ENCODE peak calls at places on chromosomes 12 and 14, in eight cellular contexts. E, R, G, F, S, N, Z and Y are unnamed samples.

GRCh38 chr14:53740570-53740969 is 216.1 kb downstream of the BMP4 start:
- DNase-seq in N (no peak), G (no peak), F (no peak), E (no peak), Z (no peak), R (no peak), S (no peak), Y (no peak)

GRCh38 chr12:57983150-57983857 is 41.9 kb downstream of the ATP23 start:
- DNase-seq in R (no peak), Z (no peak), S (peak), G (peak), N (no peak), E (no peak), F (peak), Y (no peak)

GRCh38 chr12:56867216-56867615 is 67.0 kb downstream of the SDR9C7 start:
- DNase-seq in N (no peak), E (no peak), Z (no peak), F (no peak), R (no peak), S (no peak), G (no peak), Y (no peak)

GRCh38 chr12:121520586-121521086 is 60.2 kb downstream of the KDM2B start:
- DNase-seq in Z (no peak), R (no peak), F (no peak), E (no peak), N (no peak), G (no peak), S (no peak), Y (no peak)

GRCh38 chr14:78697341-78697740 is 527.2 kb downstream of the NRXN3 start:
- DNase-seq in G (no peak), E (no peak), F (peak), N (peak), S (peak), R (no peak), Z (no peak), Y (no peak)

GRCh38 chr12:14256139-14256538 is 109.3 kb upstream of the ATF7IP start:
- DNase-seq in E (no peak), G (no peak), N (no peak), S (no peak), R (peak), Z (no peak), F (peak), Y (no peak)

GRCh38 chr12:69412655-69413054 is 53.1 kb downstream of the YEATS4 start:
- DNase-seq in Z (no peak), N (no peak), S (no peak), F (no peak), G (no peak), R (no peak), E (no peak), Y (no peak)

GRCh38 chr12:105433804-105434203 is 103.3 kb downstream of the C12orf75 start:
- DNase-seq in E (no peak), Z (no peak), S (no peak), F (no peak), N (no peak), R (no peak), G (no peak), Y (no peak)

GRCh38 chr14:52391866-52392600 is 77.9 kb downstream of the PTGER2 start:
- DNase-seq in R (no peak), S (no peak), G (no peak), E (no peak), F (peak), Z (no peak), N (no peak), Y (no peak)

GRCh38 chr14:23910081-23910875 is 43.3 kb upstream of the DHRS4 start:
- DNase-seq in S (peak), G (no peak), N (peak), F (peak), Z (no peak), R (no peak), E (peak), Y (peak)

GRCh38 chr12:77521458-77522115 is 309.1 kb upstream of the NAV3 start:
- DNase-seq in S (no peak), F (peak), R (no peak), Z (no peak), G (no peak), E (no peak), N (no peak), Y (no peak)